ENCODE peak calls at places on chromosomes 1 and 21, in nine cellular contexts. L, V, E, K, Q, N, C, H and O are unnamed samples.

GRCh38 chr1:40583980-40584379 is 52.5 kb downstream of the ZNF684 start:
- DNase-seq in L (no peak), V (peak), E (no peak), K (no peak), Q (no peak), N (no peak), C (no peak), H (no peak), O (no peak)

GRCh38 chr1:246537887-246538286 is 28.2 kb downstream of the TFB2M start:
- DNase-seq in L (no peak), V (no peak), E (peak), K (peak), Q (no peak), N (no peak), C (no peak), H (no peak), O (no peak)

GRCh38 chr1:224707849-224708725 is 92.0 kb downstream of the CNIH3 start:
- DNase-seq in L (no peak), V (no peak), E (peak), K (peak), Q (no peak), N (no peak), C (no peak), H (no peak), O (peak)

GRCh38 chr1:61370908-61371279 is 288.5 kb downstream of the NFIA start:
- DNase-seq in L (no peak), V (no peak), E (no peak), K (no peak), Q (no peak), N (no peak), C (no peak), H (no peak), O (no peak)

GRCh38 chr1:36766481-36766880 is 267.8 kb downstream of the GRIK3 start:
- DNase-seq in L (no peak), V (no peak), E (no peak), K (no peak), Q (no peak), N (no peak), C (no peak), H (no peak), O (no peak)

GRCh38 chr1:179447489-179447888 is 81.7 kb downstream of the AXDND1 start:
- DNase-seq in L (no peak), V (peak), E (peak), K (no peak), Q (peak), N (peak), C (peak), H (peak), O (peak)

GRCh38 chr21:18716578-18717138 is 313.1 kb upstream of the TMPRSS15 start:
- DNase-seq in L (no peak), V (no peak), E (peak), K (no peak), Q (peak), N (no peak), C (no peak), H (no peak), O (no peak)

GRCh38 chr1:26234644-26235384 is 814 bp downstream of the CEP85 start:
- DNase-seq in L (peak), V (peak), E (peak), K (peak), Q (peak), N (no peak), C (peak), H (peak), O (peak)

GRCh38 chr1:59329412-59330053 is 32.6 kb downstream of the FGGY start:
- DNase-seq in L (no peak), V (peak), E (no peak), K (no peak), Q (no peak), N (no peak), C (no peak), H (no peak), O (no peak)

GRCh38 chr1:156910309-156910782 is 10.1 kb upstream of the LRRC71 start:
- DNase-seq in L (peak), V (peak), E (peak), K (peak), Q (peak), N (no peak), C (peak), H (peak), O (no peak)

GRCh38 chr1:61950418-61950817 is 208.1 kb downstream of the PATJ start:
- DNase-seq in L (no peak), V (peak), E (peak), K (no peak), Q (no peak), N (no peak), C (no peak), H (peak), O (no peak)

GRCh38 chr1:78840447-78841251 is 165.9 kb downstream of the ADGRL4 start:
- DNase-seq in L (no peak), V (peak), E (peak), K (peak), Q (no peak), N (no peak), C (no peak), H (peak), O (peak)

GRCh38 chr1:214026985-214027384 is 39.2 kb downstream of the PROX1 start:
- DNase-seq in L (no peak), V (peak), E (no peak), K (no peak), Q (no peak), N (no peak), C (no peak), H (no peak), O (no peak)

GRCh38 chr1:167492509-167492910 is 25.8 kb downstream of the CD247 start:
- DNase-seq in L (no peak), V (no peak), E (no peak), K (no peak), Q (no peak), N (no peak), C (no peak), H (no peak), O (no peak)

GRCh38 chr1:3762151-3762872 is 10.1 kb downstream of the CCDC27 start:
- DNase-seq in L (no peak), V (no peak), E (no peak), K (no peak), Q (no peak), N (no peak), C (no peak), H (no peak), O (no peak)

GRCh38 chr1:101996830-101997485 is at the start of gene OLFM3:
- DNase-seq in L (peak), V (peak), E (no peak), K (peak), Q (no peak), N (no peak), C (no peak), H (peak), O (peak)

GRCh38 chr1:5598824-5599395 is 393.3 kb downstream of the NPHP4 start:
- DNase-seq in L (no peak), V (no peak), E (no peak), K (no peak), Q (no peak), N (no peak), C (no peak), H (no peak), O (no peak)

GRCh38 chr1:204564835-204565234 is 48.6 kb downstream of the MDM4 start:
- DNase-seq in L (no peak), V (peak), E (no peak), K (no peak), Q (peak), N (no peak), C (peak), H (no peak), O (no peak)

GRCh38 chr21:32914424-32915070 is 111.2 kb upstream of the OLIG2 start:
- DNase-seq in L (no peak), V (no peak), E (no peak), K (no peak), Q (no peak), N (no peak), C (no peak), H (no peak), O (no peak)

GRCh38 chr21:14321042-14321441 is 61.9 kb downstream of the HSPA13 start:
- DNase-seq in L (no peak), V (no peak), E (peak), K (no peak), Q (no peak), N (no peak), C (no peak), H (no peak), O (peak)

GRCh38 chr1:168628807-168629206 is 52.4 kb downstream of the XCL1 start:
- DNase-seq in L (no peak), V (no peak), E (peak), K (no peak), Q (no peak), N (peak), C (no peak), H (no peak), O (peak)

GRCh38 chr1:183804382-183804781 is 538 bp upstream of the RGL1 start:
- DNase-seq in L (peak), V (peak), E (no peak), K (no peak), Q (no peak), N (no peak), C (no peak), H (peak), O (no peak)

GRCh38 chr1:53467391-53467790 is 8.2 kb downstream of the DMRTB1 start:
- DNase-seq in L (no peak), V (no peak), E (no peak), K (no peak), Q (no peak), N (no peak), C (no peak), H (no peak), O (no peak)

GRCh38 chr21:44959376-44960091 is 19.7 kb downstream of the SLX9 start:
- DNase-seq in L (no peak), V (no peak), E (no peak), K (no peak), Q (no peak), N (no peak), C (no peak), H (no peak), O (no peak)

GRCh38 chr1:87046951-87047350 is 132.5 kb downstream of the HS2ST1 start:
- DNase-seq in L (no peak), V (no peak), E (no peak), K (no peak), Q (no peak), N (no peak), C (no peak), H (no peak), O (no peak)

GRCh38 chr1:52123622-52124021 is 18.3 kb upstream of the ZFYVE9 start:
- DNase-seq in L (no peak), V (no peak), E (no peak), K (no peak), Q (no peak), N (no peak), C (no peak), H (no peak), O (no peak)

GRCh38 chr1:52125727-52126359 is 16.0 kb upstream of the ZFYVE9 start:
- DNase-seq in L (no peak), V (no peak), E (no peak), K (no peak), Q (no peak), N (no peak), C (no peak), H (no peak), O (no peak)

GRCh38 chr1:52122424-52122823 is 19.5 kb upstream of the ZFYVE9 start:
- DNase-seq in L (no peak), V (no peak), E (no peak), K (peak), Q (no peak), N (no peak), C (no peak), H (no peak), O (no peak)

GRCh38 chr1:52127181-52128175 is 14.4 kb upstream of the ZFYVE9 start:
- DNase-seq in L (peak), V (peak), E (peak), K (peak), Q (peak), N (peak), C (peak), H (no peak), O (peak)
- TF ChIP-seq EZH2phosphoT487 in L (no peak), V (no peak), E (no peak), K (no peak), Q (no peak), N (no peak), C (no peak), H (no peak), O (no peak)

GRCh38 chr1:226660410-226661182 is 78.5 kb downstream of the ITPKB start:
- DNase-seq in L (no peak), V (no peak), E (no peak), K (no peak), Q (no peak), N (no peak), C (peak), H (no peak), O (no peak)

GRCh38 chr1:226662704-226663326 is 76.3 kb downstream of the ITPKB start:
- DNase-seq in L (peak), V (no peak), E (peak), K (peak), Q (peak), N (peak), C (peak), H (no peak), O (peak)

GRCh38 chr1:226661965-226662364 is 77.1 kb downstream of the ITPKB start:
- DNase-seq in L (no peak), V (no peak), E (no peak), K (no peak), Q (no peak), N (no peak), C (no peak), H (no peak), O (peak)

GRCh38 chr1:226659641-226660040 is 79.4 kb downstream of the ITPKB start:
- DNase-seq in L (no peak), V (no peak), E (no peak), K (no peak), Q (no peak), N (no peak), C (no peak), H (no peak), O (no peak)

DNA sequence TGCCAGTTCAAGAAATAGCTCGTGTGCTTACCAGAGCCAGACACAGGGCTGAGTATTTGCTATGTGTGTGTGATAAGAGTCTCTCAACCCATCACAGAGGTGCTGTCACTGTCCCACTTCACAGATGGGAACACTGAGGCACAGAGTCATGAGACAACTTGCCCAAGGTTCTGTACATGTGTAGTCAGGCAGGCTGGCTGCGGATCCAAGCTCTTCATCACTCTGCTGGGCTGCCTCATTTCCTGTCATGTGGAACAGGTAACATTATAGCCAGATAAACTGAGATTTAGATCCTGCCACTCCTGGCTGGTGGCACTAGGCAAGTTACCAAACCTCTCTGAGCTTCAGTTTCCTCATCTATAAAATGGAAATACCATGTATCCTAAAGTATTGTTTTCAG is 77.8 kb downstream of the ITPKB start:
- DNase-seq in L (no peak), V (no peak), E (no peak), K (no peak), Q (no peak), N (no peak), C (no peak), H (no peak), O (no peak)
- H3K4me3 ChIP-seq in L (no peak), V (no peak), E (no peak), K (no peak), Q (no peak), N (no peak), C (peak), H (no peak), O (no peak)

GRCh38 chr1:64246294-64246917 is 43.0 kb downstream of the UBE2U start:
- DNase-seq in L (peak), V (peak), E (peak), K (peak), Q (peak), N (no peak), C (peak), H (peak), O (peak)
- TF ChIP-seq EZH2phosphoT487 in L (no peak), V (no peak), E (no peak), K (no peak), Q (no peak), N (no peak), C (no peak), H (no peak), O (no peak)

GRCh38 chr1:209569445-209570207 is 13.9 kb upstream of the CAMK1G start:
- DNase-seq in L (peak), V (peak), E (peak), K (peak), Q (peak), N (peak), C (peak), H (peak), O (peak)
- H3K4me3 ChIP-seq in L (peak), V (no peak), E (peak), K (no peak), Q (no peak), N (no peak), C (no peak), H (no peak), O (peak)

GRCh38 chr1:206953626-206954025 is 7.4 kb upstream of the PIGR start:
- DNase-seq in L (no peak), V (no peak), E (no peak), K (no peak), Q (no peak), N (no peak), C (no peak), H (no peak), O (no peak)
- TF ChIP-seq EZH2phosphoT487 in L (no peak), V (no peak), E (no peak), K (no peak), Q (no peak), N (no peak), C (no peak), H (no peak), O (no peak)

GRCh38 chr1:147169840-147170674 is 2.2 kb downstream of the PRKAB2 start:
- DNase-seq in L (no peak), V (no peak), E (peak), K (no peak), Q (no peak), N (no peak), C (no peak), H (no peak), O (peak)
- H3K4me3 ChIP-seq in L (peak), V (peak), E (peak), K (peak), Q (no peak), N (no peak), C (peak), H (peak), O (peak)

GRCh38 chr1:46396429-46397398 is 2.6 kb downstream of the FAAH start:
- DNase-seq in L (peak), V (no peak), E (no peak), K (peak), Q (no peak), N (no peak), C (no peak), H (no peak), O (no peak)
- TF ChIP-seq EZH2phosphoT487 in L (no peak), V (no peak), E (no peak), K (no peak), Q (no peak), N (no peak), C (no peak), H (no peak), O (no peak)

GRCh38 chr1:161197560-161198205 is 1.2 kb downstream of the ADAMTS4 start:
- DNase-seq in L (no peak), V (no peak), E (no peak), K (no peak), Q (no peak), N (no peak), C (no peak), H (no peak), O (peak)

GRCh38 chr1:161198206-161198876 is 513 bp downstream of the ADAMTS4 start:
- DNase-seq in L (peak), V (peak), E (peak), K (peak), Q (no peak), N (no peak), C (no peak), H (peak), O (peak)

GRCh38 chr1:161196111-161196510 is 2.7 kb downstream of the ADAMTS4 start:
- DNase-seq in L (no peak), V (no peak), E (no peak), K (no peak), Q (no peak), N (no peak), C (no peak), H (no peak), O (no peak)

GRCh38 chr1:161195171-161195570 is 3.7 kb downstream of the ADAMTS4 start:
- DNase-seq in L (no peak), V (no peak), E (no peak), K (no peak), Q (no peak), N (no peak), C (peak), H (no peak), O (no peak)

DNA sequence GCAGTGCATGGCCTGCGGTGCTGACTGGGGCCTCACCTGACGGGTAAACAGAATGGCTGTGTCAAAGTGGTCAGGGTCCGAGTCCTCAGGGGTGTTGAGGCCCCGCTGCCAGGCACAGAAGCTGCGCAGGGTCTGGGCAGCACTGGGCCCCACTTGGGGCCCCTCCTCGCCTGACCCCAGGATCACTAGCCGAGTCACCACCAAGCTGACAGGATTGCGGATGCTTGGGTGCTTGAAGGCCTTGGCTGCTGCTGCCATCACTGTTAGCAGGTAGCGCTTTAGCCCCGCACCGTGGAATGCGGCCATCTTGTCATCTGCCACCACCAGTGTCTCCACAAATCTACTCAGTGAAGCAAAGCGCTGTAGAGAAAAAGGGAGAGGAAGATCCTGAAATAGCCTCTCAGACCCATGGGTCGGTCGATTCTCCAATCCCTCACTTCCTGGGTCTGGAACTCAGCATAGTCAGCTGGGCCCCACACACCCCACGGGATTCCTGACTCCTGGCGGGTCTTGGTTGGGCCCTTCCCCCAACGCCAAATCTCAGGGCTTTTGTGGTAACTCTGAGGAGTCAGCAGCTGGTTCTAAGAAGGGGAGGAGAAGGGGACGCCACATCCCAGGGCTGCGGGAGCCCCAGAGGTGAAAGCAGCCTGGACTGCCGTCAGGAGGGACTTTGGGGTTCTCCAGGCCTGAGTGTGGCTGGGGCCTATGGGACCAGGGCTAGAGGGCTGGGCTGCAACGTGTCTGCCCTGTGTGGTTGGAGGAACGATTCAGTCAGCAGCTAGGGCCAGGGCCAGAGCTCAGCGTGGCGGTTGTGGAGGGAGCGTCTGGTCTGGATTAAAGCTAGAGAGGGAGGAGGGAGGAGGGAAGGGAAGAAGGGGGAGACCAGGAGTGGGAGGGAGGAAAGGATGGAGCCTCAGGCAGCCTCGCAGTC is 2.1 kb downstream of the ADAMTS4 start:
- DNase-seq in L (peak), V (peak), E (no peak), K (peak), Q (no peak), N (no peak), C (no peak), H (peak), O (peak)
- H3K4me3 ChIP-seq in L (peak), V (peak), E (no peak), K (no peak), Q (no peak), N (no peak), C (no peak), H (peak), O (peak)